ENCODE peak calls at places on chromosome 11, in six cellular contexts. F is breast epithelium, C is Peyer's patch, J is upper lobe of right lung, L is IMR-90, W is A673. N is an unnamed sample.
A peak's percentile ranks its signal among the peaks of the same experiment; 100 is the strongest.

GRCh38 chr11:133029096-133029495 is 503.2 kb downstream of the OPCML start:
- DNase-seq in F (no peak), C (no peak), J (no peak), L (no peak), W (peak; percentile 56), N (no peak)

GRCh38 chr11:29333993-29334780 is 682.6 kb downstream of the KCNA4 start:
- DNase-seq in F (no peak), C (no peak), J (no peak), L (peak; percentile 88), W (peak; percentile 92), N (no peak)

GRCh38 chr11:9132203-9132878 is 40.9 kb upstream of the SCUBE2 start:
- DNase-seq in F (no peak), C (no peak), J (no peak), L (no peak), W (no peak), N (no peak)

GRCh38 chr11:79168530-79169110 is 272.2 kb downstream of the TENM4 start:
- DNase-seq in F (no peak), C (no peak), J (no peak), L (no peak), W (no peak), N (no peak)

GRCh38 chr11:78768947-78769346 is 194.3 kb upstream of the NARS2 start:
- DNase-seq in F (no peak), C (no peak), J (no peak), L (peak; percentile 66), W (no peak), N (no peak)

GRCh38 chr11:44737686-44738085 is 10.9 kb downstream of the TSPAN18 start:
- DNase-seq in F (no peak), C (no peak), J (no peak), L (no peak), W (no peak), N (no peak)

GRCh38 chr11:133078591-133079179 is 453.6 kb downstream of the OPCML start:
- DNase-seq in F (no peak), C (peak; percentile 65), J (no peak), L (peak; percentile 20), W (peak; percentile 71), N (no peak)

GRCh38 chr11:67275606-67276409 is 9.5 kb downstream of the GRK2 start:
- DNase-seq in F (no peak), C (peak; percentile 48), J (peak; percentile 63), L (no peak), W (no peak), N (peak; percentile 30)

GRCh38 chr11:92272651-92273050 is 48.0 kb downstream of the FAT3 start:
- DNase-seq in F (no peak), C (no peak), J (no peak), L (no peak), W (no peak), N (no peak)

GRCh38 chr11:128784059-128784804 is 82.9 kb downstream of the KCNJ1 start:
- DNase-seq in F (no peak), C (no peak), J (no peak), L (no peak), W (no peak), N (no peak)
- H3K4me3 ChIP-seq in F (no peak overlapping the region), C (no peak overlapping the region), J (no peak overlapping the region), L (no peak overlapping the region), W (no peak overlapping the region), N (no peak overlapping the region)

GRCh38 chr11:61578819-61579218 is 2.1 kb downstream of the SYT7 start:
- DNase-seq in F (no peak), C (no peak), J (no peak), L (no peak), W (no peak), N (no peak)

GRCh38 chr11:61580292-61580888 is 486 bp downstream of the SYT7 start:
- DNase-seq in F (no peak), C (no peak), J (no peak), L (no peak), W (no peak), N (no peak)

GRCh38 chr11:61579398-61580291 is 1.2 kb downstream of the SYT7 start:
- DNase-seq in F (no peak), C (no peak), J (no peak), L (no peak), W (peak; percentile 32), N (no peak)

GRCh38 chr11:61581931-61582330 is 1.1 kb upstream of the SYT7 start:
- DNase-seq in F (no peak), C (no peak), J (no peak), L (no peak), W (no peak), N (no peak)

DNA sequence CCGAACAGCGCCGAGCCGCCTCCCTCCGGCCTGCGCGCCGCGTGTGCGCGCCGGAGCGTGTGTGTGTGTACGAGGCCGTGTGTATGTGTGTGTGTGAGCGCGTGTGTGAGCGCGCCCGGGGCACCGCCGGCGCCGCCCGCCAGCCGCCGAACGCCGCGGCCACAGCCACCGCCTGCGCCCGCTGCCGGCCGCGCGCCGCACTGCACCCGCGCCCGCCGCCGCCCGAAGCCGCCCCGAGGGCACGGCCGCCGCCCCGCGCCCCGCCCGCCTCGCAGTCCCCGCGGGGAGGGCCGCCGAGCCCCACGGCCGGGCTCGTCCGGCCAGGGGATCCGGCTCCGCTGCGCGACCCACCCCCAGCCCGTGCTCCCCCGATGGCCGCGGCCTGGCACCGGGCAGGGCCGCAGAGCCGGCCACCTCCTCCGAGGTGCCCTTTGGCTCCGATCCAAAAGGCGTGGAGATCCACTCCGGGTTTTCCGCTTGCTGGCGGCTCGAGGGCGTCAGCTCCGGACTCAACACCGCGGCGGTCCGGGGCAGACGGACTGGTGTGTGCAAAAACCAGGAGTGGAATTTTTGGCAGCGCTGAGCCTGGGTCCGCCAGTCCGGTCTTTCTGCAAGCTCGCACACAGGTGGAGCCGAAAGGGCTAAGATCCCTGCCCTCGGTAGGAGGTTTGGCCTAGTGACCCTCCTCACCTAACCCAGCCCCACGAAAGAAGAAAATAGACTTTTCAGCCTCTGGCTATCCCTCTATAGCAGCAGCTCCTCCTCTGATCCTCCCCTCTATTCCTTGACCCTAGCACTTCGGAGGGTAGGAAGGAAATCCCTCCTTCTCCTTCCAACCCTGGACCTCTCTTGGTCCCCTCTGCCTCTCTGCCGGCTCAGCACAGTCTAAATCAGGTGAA is at the start of gene SYT7:
- DNase-seq in F (peak; percentile 98), C (peak; percentile 97), J (peak; percentile 97), L (peak; percentile 96), W (peak; percentile 98), N (peak; percentile 97)
- H3K27me3 ChIP-seq in F (no peaks in the 10 kb centered on the region), C (no peaks in the 10 kb centered on the region), J (peaks cover 18% of the 10 kb centered on the region), L (peaks cover 59% of the 10 kb centered on the region), W (peaks cover 24% of the 10 kb centered on the region), N (peaks cover 10% of the 10 kb centered on the region)

GRCh38 chr11:2195756-2196088 is 24.1 kb upstream of the TH start:
- DNase-seq in F (no peak), C (no peak), J (no peak), L (no peak), W (no peak), N (no peak)

GRCh38 chr11:2192435-2192834 is 20.8 kb upstream of the TH start:
- DNase-seq in F (no peak), C (no peak), J (no peak), L (no peak), W (no peak), N (no peak)

GRCh38 chr11:2190670-2191471 is 19.3 kb upstream of the TH start:
- DNase-seq in F (no peak), C (no peak), J (no peak), L (no peak), W (no peak), N (no peak)

GRCh38 chr11:2194877-2195755 is 23.5 kb upstream of the TH start:
- DNase-seq in F (no peak), C (peak; percentile 56), J (no peak), L (peak; percentile 6), W (peak; percentile 36), N (no peak)

GRCh38 chr11:2193099-2193886 is 21.7 kb upstream of the TH start:
- DNase-seq in F (no peak), C (no peak), J (no peak), L (no peak), W (no peak), N (no peak)
- TF ChIP-seq CTCF in F (no peak), C (no peak), J (no peak), L (no peak), W (no peak), N (no peak)

GRCh38 chr11:1459739-1460395 is 26.7 kb downstream of the MOB2 start:
- DNase-seq in F (no peak), C (no peak), J (no peak), L (no peak), W (no peak), N (no peak)
- H3K4me3 ChIP-seq in F (no peak overlapping the region), C (no peak overlapping the region), J (no peak overlapping the region), L (no peak overlapping the region), W (no peak overlapping the region), N (no peak overlapping the region)